ENCODE peak calls at places on chromosomes 1 and 21, in four cellular contexts. P, R, K and D are unnamed samples. For H3K36me3, the result is how much of the 10 kb centered on the place peaks cover.

GRCh38 chr1:19861034-19861433 is 21.2 kb upstream of the OTUD3 start:
- DNase-seq in R (peak), P (peak), K (no peak), D (no peak)

GRCh38 chr1:41122851-41123518 is 101.5 kb upstream of the SLFNL1 start:
- DNase-seq in R (no peak), P (peak), K (no peak), D (peak)

GRCh38 chr1:194043984-194044755 is 857.8 kb upstream of the B3GALT2 start:
- DNase-seq in R (no peak), P (peak), K (no peak), D (no peak)

GRCh38 chr1:72322910-72323309 is 40.6 kb upstream of the NEGR1 start:
- DNase-seq in K (no peak), P (no peak), R (no peak), D (no peak)

GRCh38 chr1:218679988-218680743 is 335.0 kb downstream of the TGFB2 start:
- DNase-seq in K (no peak), R (no peak), P (no peak), D (no peak)

GRCh38 chr21:34635307-34635706 is 20.4 kb upstream of the RCAN1 start:
- DNase-seq in K (no peak), P (no peak), R (no peak), D (peak)

GRCh38 chr1:22861764-22862440 is 110.8 kb downstream of the LACTBL1 start:
- DNase-seq in P (peak), R (no peak), K (no peak), D (peak)

GRCh38 chr1:240134596-240134995 is 42.9 kb downstream of the FMN2 start:
- DNase-seq in R (peak), P (no peak), K (no peak), D (no peak)

GRCh38 chr1:89484097-89485038 is 40.3 kb upstream of the LRRC8B start:
- DNase-seq in R (no peak), P (no peak), K (no peak), D (no peak)

GRCh38 chr1:68232354-68233148 is at the start of gene WLS:
- DNase-seq in R (no peak), P (peak), K (peak), D (peak)

GRCh38 chr21:43598416-43599120 is 60.7 kb downstream of the HSF2BP start:
- DNase-seq in K (no peak), P (peak), R (peak), D (no peak)

GRCh38 chr1:165871311-165872067 is 44.1 kb downstream of the UCK2 start:
- DNase-seq in P (peak), R (no peak), K (peak), D (no peak)

GRCh38 chr21:41580758-41581554 is 73.0 kb upstream of the TMPRSS2 start:
- DNase-seq in P (no peak), K (no peak), R (no peak), D (peak)

GRCh38 chr1:204507317-204508105 is 8.7 kb upstream of the MDM4 start:
- DNase-seq in R (no peak), P (peak), K (no peak), D (peak)

GRCh38 chr1:162676087-162676486 is 43.8 kb downstream of the DDR2 start:
- DNase-seq in P (peak), K (no peak), R (no peak), D (no peak)

GRCh38 chr1:42784946-42785693 is at the start of gene TMEM269:
- DNase-seq in P (peak), K (no peak), R (no peak), D (peak)

GRCh38 chr1:83500987-83501591 is 497.8 kb downstream of the TTLL7 start:
- DNase-seq in K (no peak), R (no peak), P (no peak), D (no peak)

GRCh38 chr1:187848321-187848720 is 1019.6 kb downstream of the PLA2G4A start:
- DNase-seq in K (no peak), P (peak), R (no peak), D (no peak)

GRCh38 chr1:34749983-34750382 is 4.9 kb upstream of the GJB5 start:
- DNase-seq in K (no peak), R (no peak), P (peak), D (peak)

GRCh38 chr1:34754878-34755637 is at the start of gene GJB5:
- DNase-seq in P (no peak), K (no peak), R (no peak), D (no peak)

GRCh38 chr1:34750610-34751009 is 4.2 kb upstream of the GJB5 start:
- DNase-seq in P (no peak), K (no peak), R (no peak), D (no peak)

GRCh38 chr1:34755961-34756360 is 1.1 kb downstream of the GJB5 start:
- DNase-seq in R (no peak), P (no peak), K (no peak), D (no peak)

GRCh38 chr1:34753163-34753562 is 1.7 kb upstream of the GJB5 start:
- DNase-seq in P (no peak), R (no peak), K (no peak), D (no peak)
- H3K4me3 ChIP-seq in P (no peak), R (no peak), K (no peak), D (no peak)

GRCh38 chr1:25967308-25967707 is 30.6 kb downstream of the PAFAH2 start:
- DNase-seq in P (no peak), K (no peak), R (no peak), D (no peak)

GRCh38 chr1:25973610-25974355 is 24.1 kb downstream of the PAFAH2 start:
- DNase-seq in K (no peak), R (no peak), P (peak), D (no peak)

GRCh38 chr1:25971882-25972180 is 26.0 kb downstream of the PAFAH2 start:
- DNase-seq in P (no peak), K (no peak), R (no peak), D (no peak)

DNA sequence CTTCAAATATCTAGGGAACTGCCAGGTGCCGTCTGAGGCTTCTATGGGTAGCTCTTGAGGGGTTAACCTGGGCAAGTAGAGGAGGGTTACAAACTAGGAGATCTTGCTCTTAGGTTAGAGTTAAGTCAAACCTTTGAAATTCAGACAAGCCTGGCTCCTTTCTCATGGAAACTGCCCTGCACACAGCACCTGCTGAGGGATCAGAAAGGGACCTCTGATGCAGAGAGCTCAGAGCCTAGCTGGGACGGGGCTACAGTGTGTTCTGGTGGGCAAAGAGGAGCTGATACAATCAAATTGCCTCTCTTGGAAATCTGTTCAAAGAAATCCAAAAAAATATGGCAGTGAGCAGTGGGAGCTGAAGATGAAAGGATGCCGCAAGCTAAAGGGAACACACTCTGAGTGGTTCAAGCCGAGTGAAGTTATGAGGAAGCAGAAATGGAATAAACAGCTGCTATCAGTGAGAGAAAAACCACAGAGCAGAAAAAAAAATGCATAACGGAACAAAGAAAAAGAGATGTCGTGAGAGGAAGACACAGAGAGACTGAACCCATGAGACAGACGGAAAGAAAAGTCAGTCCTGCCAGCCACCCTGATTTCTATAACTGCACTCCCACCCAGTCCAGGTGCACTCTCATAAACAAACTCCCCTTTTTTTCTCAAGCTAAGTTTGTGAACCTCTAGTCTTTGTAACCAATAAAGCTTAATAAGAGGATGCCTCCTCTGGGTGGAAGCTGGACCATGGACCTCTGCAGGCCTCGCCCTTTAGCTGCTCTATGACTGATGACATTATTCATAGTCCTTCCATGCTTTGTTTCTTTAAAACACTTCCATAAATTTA is 26.6 kb downstream of the PAFAH2 start:
- DNase-seq in K (no peak), P (no peak), R (no peak), D (peak)
- H3K36me3 ChIP-seq in K (half or more), P (under half), R (under half), D (under half)

GRCh38 chr1:92951141-92951582 is 10.1 kb downstream of the DIPK1A start:
- DNase-seq in K (no peak), P (peak), R (peak), D (no peak)
- H3K4me3 ChIP-seq in K (no peak), P (no peak), R (no peak), D (no peak)

DNA sequence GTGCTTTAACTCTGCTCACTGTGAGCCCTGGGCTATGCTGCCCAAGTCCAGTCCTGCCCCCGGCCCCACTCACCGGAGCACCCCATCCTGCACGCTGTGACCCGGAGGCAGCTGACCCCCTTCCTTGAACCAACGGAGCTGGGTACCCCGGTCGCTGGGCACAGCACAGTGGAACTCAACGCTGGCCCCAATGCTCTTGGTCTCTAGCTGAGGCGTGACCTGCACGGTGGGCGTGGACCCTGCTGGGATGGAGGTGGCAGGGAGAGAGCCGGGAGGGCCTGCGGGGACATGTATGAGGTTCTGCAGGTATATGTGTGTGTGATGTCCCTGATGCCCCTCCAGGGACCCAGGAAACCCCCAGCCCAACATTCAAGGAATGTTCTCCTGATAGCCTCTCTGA is 24.7 kb downstream of the LDLRAD2 start:
- DNase-seq in R (no peak), P (no peak), K (no peak), D (no peak)
- H3K36me3 ChIP-seq in R (half or more), P (under half), K (half or more), D (under half)